ENCODE peak calls at places on chromosomes 6 and 20, in seven cellular contexts. One of them, this sample, is unnamed.

GRCh38 chr6:13947611-13948178 is 22.9 kb downstream of the RNF182 start:
- DNase-seq in HepG2: no peak
- DNase-seq in K562: no peak
- DNase-seq in SK-N-SH: no peak
- DNase-seq in H1: no peak
- DNase-seq in GM12891: no peak
- DNase-seq in GM12878: no peak
- DNase-seq in this sample: no peak

GRCh38 chr20:5364136-5364821 is 47.5 kb upstream of the PROKR2 start:
- DNase-seq in H1: no peak
- DNase-seq in GM12878: no peak
- DNase-seq in HepG2: no peak
- DNase-seq in K562: no peak
- DNase-seq in SK-N-SH: no peak
- DNase-seq in GM12891: no peak
- DNase-seq in this sample: no peak

GRCh38 chr20:58870293-58871014 is 17.9 kb downstream of the GNAS start:
- DNase-seq in K562: peak
- DNase-seq in H1: no peak
- DNase-seq in GM12878: no peak
- DNase-seq in GM12891: no peak
- DNase-seq in SK-N-SH: peak
- DNase-seq in HepG2: peak
- DNase-seq in this sample: no peak

GRCh38 chr6:343960-344815 is 47.4 kb upstream of the IRF4 start:
- DNase-seq in H1: no peak
- DNase-seq in HepG2: no peak
- DNase-seq in K562: no peak
- DNase-seq in GM12891: no peak
- DNase-seq in GM12878: no peak
- DNase-seq in SK-N-SH: no peak
- DNase-seq in this sample: no peak

GRCh38 chr20:11144114-11144513 is 470.3 kb upstream of the JAG1 start:
- DNase-seq in GM12891: no peak
- DNase-seq in K562: no peak
- DNase-seq in HepG2: no peak
- DNase-seq in GM12878: no peak
- DNase-seq in H1: no peak
- DNase-seq in SK-N-SH: no peak
- DNase-seq in this sample: no peak

GRCh38 chr6:163395122-163395521 is 19.4 kb upstream of the QKI start:
- DNase-seq in K562: no peak
- DNase-seq in GM12878: no peak
- DNase-seq in SK-N-SH: no peak
- DNase-seq in GM12891: no peak
- DNase-seq in HepG2: no peak
- DNase-seq in H1: no peak
- DNase-seq in this sample: no peak

GRCh38 chr20:64230461-64231145 is 24.9 kb upstream of the PCMTD2 start:
- DNase-seq in H1: no peak
- DNase-seq in GM12878: no peak
- DNase-seq in K562: no peak
- DNase-seq in HepG2: no peak
- DNase-seq in SK-N-SH: no peak
- DNase-seq in GM12891: no peak
- DNase-seq in this sample: no peak

GRCh38 chr20:8811801-8812594 is 256.9 kb upstream of the PLCB4 start:
- DNase-seq in GM12878: no peak
- DNase-seq in HepG2: no peak
- DNase-seq in SK-N-SH: no peak
- DNase-seq in H1: no peak
- DNase-seq in K562: no peak
- DNase-seq in GM12891: no peak
- DNase-seq in this sample: no peak

GRCh38 chr6:3414704-3415453 is 42.0 kb downstream of the SLC22A23 start:
- DNase-seq in HepG2: peak
- DNase-seq in GM12878: no peak
- DNase-seq in K562: peak
- DNase-seq in GM12891: peak
- DNase-seq in SK-N-SH: no peak
- DNase-seq in H1: no peak
- DNase-seq in this sample: no peak

GRCh38 chr6:68653074-68653705 is 18.1 kb downstream of the ADGRB3 start:
- DNase-seq in GM12891: no peak
- DNase-seq in SK-N-SH: no peak
- DNase-seq in H1: no peak
- DNase-seq in GM12878: no peak
- DNase-seq in K562: peak
- DNase-seq in HepG2: no peak
- DNase-seq in this sample: no peak

GRCh38 chr6:62998022-62998421 is 213.2 kb upstream of the FKBP1C start:
- DNase-seq in SK-N-SH: no peak
- DNase-seq in HepG2: no peak
- DNase-seq in K562: no peak
- DNase-seq in GM12891: no peak
- DNase-seq in H1: no peak
- DNase-seq in GM12878: no peak
- DNase-seq in this sample: no peak
- TF ChIP-seq TAF1 in SK-N-SH: no peak
- TF ChIP-seq TAF1 in HepG2: no peak
- TF ChIP-seq TAF1 in K562: no peak
- TF ChIP-seq TAF1 in GM12891: no peak
- TF ChIP-seq TAF1 in H1: no peak
- TF ChIP-seq TAF1 in GM12878: no peak
- TF ChIP-seq TAF1 in this sample: no peak

DNA sequence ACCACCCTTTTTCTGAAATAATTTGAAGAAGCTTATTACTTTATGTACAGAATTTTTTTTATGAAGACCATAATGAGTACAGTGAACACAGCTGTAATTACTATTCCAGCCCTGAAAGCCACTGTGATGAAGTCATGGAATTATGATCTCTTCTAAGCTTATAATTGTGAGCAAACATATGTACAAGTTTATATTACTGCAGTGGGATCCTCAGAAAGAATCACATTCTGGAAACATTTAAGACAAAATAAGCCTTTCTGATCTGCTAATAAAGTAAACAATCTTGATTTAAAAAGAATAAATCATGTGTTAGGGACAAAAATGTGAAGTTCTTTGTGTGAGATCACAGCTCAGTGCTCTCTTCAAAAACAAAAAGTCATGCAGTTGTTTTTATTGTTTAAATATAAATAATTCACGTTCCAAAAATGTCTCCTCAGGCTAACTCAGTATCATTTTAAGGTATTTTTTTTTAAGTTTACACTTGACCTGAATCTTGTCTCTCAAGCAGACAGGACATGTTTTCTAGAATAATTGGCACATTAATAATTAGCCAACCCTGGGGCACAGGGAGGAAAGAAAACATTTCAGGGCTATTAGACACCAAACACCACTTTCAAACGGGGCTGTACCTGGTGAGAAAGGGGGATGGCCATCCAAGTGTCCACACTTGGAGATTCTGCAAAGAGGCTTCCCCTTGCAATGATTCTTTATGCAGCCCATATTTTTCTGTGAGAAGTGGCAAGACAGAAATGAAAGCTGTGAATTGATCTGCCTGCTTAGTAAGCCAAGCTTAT is 560.6 kb downstream of the CD109 start:
- DNase-seq in GM12878: no peak
- DNase-seq in H1: no peak
- DNase-seq in SK-N-SH: no peak
- DNase-seq in HepG2: no peak
- DNase-seq in GM12891: no peak
- DNase-seq in K562: no peak
- DNase-seq in this sample: no peak
- TF ChIP-seq TAF1 in GM12878: no peak
- TF ChIP-seq TAF1 in H1: no peak
- TF ChIP-seq TAF1 in SK-N-SH: no peak
- TF ChIP-seq TAF1 in HepG2: no peak
- TF ChIP-seq TAF1 in GM12891: no peak
- TF ChIP-seq TAF1 in K562: no peak
- TF ChIP-seq TAF1 in this sample: no peak

GRCh38 chr6:157187182-157188093 is 135.9 kb downstream of the TMEM242 start:
- DNase-seq in GM12891: no peak
- DNase-seq in H1: no peak
- DNase-seq in GM12878: no peak
- DNase-seq in K562: no peak
- DNase-seq in SK-N-SH: no peak
- DNase-seq in HepG2: peak
- DNase-seq in this sample: no peak
- TF ChIP-seq TAF1 in GM12891: no peak
- TF ChIP-seq TAF1 in H1: no peak
- TF ChIP-seq TAF1 in GM12878: no peak
- TF ChIP-seq TAF1 in K562: no peak
- TF ChIP-seq TAF1 in SK-N-SH: no peak
- TF ChIP-seq TAF1 in HepG2: no peak
- TF ChIP-seq TAF1 in this sample: no peak

DNA sequence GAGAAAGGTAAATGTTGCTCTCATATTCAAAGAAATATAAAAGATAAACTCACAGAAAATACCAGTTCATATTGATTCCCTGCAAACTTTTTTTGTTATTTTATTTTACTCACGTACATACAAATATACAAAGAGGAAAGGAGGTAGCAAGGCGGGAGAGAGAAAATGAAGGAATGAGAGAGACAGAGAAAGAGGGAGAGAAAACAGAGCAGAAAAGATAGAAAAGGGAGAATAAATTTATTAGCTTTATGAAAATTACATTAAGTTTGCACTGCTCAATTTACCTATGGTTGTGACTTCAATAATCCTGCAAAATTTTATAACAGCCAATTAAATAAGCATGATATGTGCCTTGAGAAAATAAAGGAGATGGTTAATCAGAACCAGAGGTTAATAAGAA is 274.7 kb upstream of the CITED2 start:
- DNase-seq in GM12891: no peak
- DNase-seq in GM12878: no peak
- DNase-seq in SK-N-SH: no peak
- DNase-seq in K562: no peak
- DNase-seq in HepG2: no peak
- DNase-seq in H1: no peak
- DNase-seq in this sample: no peak
- TF ChIP-seq TAF1 in GM12891: no peak
- TF ChIP-seq TAF1 in GM12878: no peak
- TF ChIP-seq TAF1 in SK-N-SH: no peak
- TF ChIP-seq TAF1 in K562: no peak
- TF ChIP-seq TAF1 in HepG2: no peak
- TF ChIP-seq TAF1 in H1: no peak
- TF ChIP-seq TAF1 in this sample: no peak

GRCh38 chr6:149940673-149940984 is 1.2 kb upstream of the ULBP2 start:
- DNase-seq in K562: no peak
- DNase-seq in GM12891: no peak
- DNase-seq in H1: no peak
- DNase-seq in GM12878: no peak
- DNase-seq in SK-N-SH: no peak
- DNase-seq in HepG2: no peak
- DNase-seq in this sample: no peak

GRCh38 chr6:149941583-149942460 is at the start of gene ULBP2:
- DNase-seq in K562: peak
- DNase-seq in HepG2: no peak
- DNase-seq in SK-N-SH: peak
- DNase-seq in GM12878: no peak
- DNase-seq in H1: no peak
- DNase-seq in GM12891: no peak
- DNase-seq in this sample: peak

GRCh38 chr6:149936743-149937142 is 5.1 kb upstream of the ULBP2 start:
- DNase-seq in SK-N-SH: no peak
- DNase-seq in K562: no peak
- DNase-seq in H1: no peak
- DNase-seq in GM12891: no peak
- DNase-seq in GM12878: no peak
- DNase-seq in HepG2: no peak
- DNase-seq in this sample: no peak

GRCh38 chr6:149939909-149940672 is 1.7 kb upstream of the ULBP2 start:
- DNase-seq in SK-N-SH: no peak
- DNase-seq in GM12891: no peak
- DNase-seq in HepG2: no peak
- DNase-seq in GM12878: no peak
- DNase-seq in K562: no peak
- DNase-seq in H1: no peak
- DNase-seq in this sample: no peak

DNA sequence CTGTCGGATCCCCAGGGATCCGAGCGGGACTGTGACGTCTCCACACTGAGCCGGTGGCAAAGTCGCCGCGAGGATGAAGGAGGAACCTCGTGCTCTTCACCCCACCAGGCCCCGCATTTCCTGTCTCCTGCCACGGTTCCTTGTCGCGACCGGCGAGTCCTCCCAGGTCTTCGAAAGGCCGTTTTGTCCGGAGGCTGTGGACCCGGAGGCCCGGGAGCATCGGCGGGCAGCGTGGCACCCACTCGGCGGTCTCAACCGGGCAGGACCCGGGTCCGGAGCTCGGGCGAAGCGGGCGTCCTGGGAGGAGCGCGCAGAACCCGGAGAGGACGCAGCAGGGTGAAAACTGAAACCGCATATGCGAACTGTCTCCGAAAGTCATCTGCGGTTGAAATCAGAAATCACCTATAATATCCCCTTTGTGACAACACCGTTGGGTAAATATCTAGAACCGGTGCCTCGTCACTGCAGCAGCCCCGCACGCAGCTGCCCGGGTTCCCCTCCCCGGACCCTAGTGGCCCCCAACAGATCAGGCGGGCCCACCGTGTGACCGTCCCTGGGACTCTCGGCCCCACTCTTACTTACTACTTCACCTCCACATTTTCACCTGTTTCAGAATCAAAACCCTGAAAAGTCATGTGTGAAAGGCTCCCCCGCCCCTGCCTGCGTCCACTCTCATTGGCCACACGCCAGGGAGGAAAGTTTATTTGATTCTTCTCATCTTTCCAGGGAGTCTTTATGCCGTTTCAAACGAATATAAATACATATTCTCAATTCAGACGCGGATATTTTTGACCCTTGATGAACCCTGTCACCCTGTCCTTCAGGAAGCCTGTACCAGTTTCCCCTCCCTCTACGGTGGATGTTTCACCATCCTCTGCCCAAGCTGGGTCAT is 3.0 kb upstream of the ULBP2 start:
- DNase-seq in GM12891: peak
- DNase-seq in GM12878: peak
- DNase-seq in SK-N-SH: peak
- DNase-seq in H1: no peak
- DNase-seq in K562: no peak
- DNase-seq in HepG2: no peak
- DNase-seq in this sample: peak
- TF ChIP-seq TAF1 in GM12891: no peak
- TF ChIP-seq TAF1 in GM12878: peak
- TF ChIP-seq TAF1 in SK-N-SH: no peak
- TF ChIP-seq TAF1 in H1: no peak
- TF ChIP-seq TAF1 in K562: no peak
- TF ChIP-seq TAF1 in HepG2: no peak
- TF ChIP-seq TAF1 in this sample: no peak